ENCODE peak calls at places on chromosomes 7 and 10, in seven cellular contexts. S is stimulated activated CD4-positive, alpha-beta T cell treated with anti-CD3 and anti-CD28 coated beads, Interleukin-4, amount 100 ng/mL, for 1 hour; C is RWPE1; L is Calu3; G is tibial artery; D is NCI-H1092 treated with DMSO at 0.1 percent for 48 hours; F is T-cell. I is an unnamed sample.
A peak's percentile ranks its signal among the peaks of the same experiment; 100 is the strongest.

GRCh38 chr10:52999258-52999657 is 226.7 kb upstream of the MBL2 start:
- DNase-seq in S (no peak), C (no peak), L (no peak), G (no peak), D (no peak), F (no peak), I (no peak)

GRCh38 chr10:113977174-113977573 is 66.5 kb upstream of the ADRB1 start:
- DNase-seq in S (no peak), C (no peak), L (no peak), G (no peak), D (no peak), F (no peak), I (no peak)

GRCh38 chr7:1255083-1255816 is 22.6 kb downstream of the UNCX start:
- DNase-seq in S (no peak), C (no peak), L (no peak), G (no peak), D (no peak), F (no peak), I (no peak)

GRCh38 chr10:125115409-125115808 is 45.0 kb downstream of the CTBP2 start:
- DNase-seq in S (no peak), C (no peak), L (no peak), G (no peak), D (no peak), F (no peak), I (no peak)

GRCh38 chr10:28838908-28839307 is 161.6 kb downstream of the BAMBI start:
- DNase-seq in S (no peak), C (no peak), L (no peak), G (no peak), D (no peak), F (no peak), I (no peak)

GRCh38 chr10:71974489-71975011 is 10.4 kb downstream of the CHST3 start:
- DNase-seq in S (peak; percentile 36), C (peak; percentile 85), L (peak; percentile 66), G (no peak), D (no peak), F (no peak), I (peak; percentile 46)

GRCh38 chr10:72186213-72186612 is 29.6 kb upstream of the ANAPC16 start:
- DNase-seq in S (no peak), C (no peak), L (no peak), G (no peak), D (no peak), F (no peak), I (no peak)

GRCh38 chr10:48742891-48743845 is 58.5 kb downstream of the WDFY4 start:
- DNase-seq in S (no peak), C (no peak), L (no peak), G (no peak), D (no peak), F (no peak), I (no peak)

GRCh38 chr10:87845624-87846377 is 17.5 kb downstream of the KLLN start:
- DNase-seq in S (no peak), C (peak; percentile 57), L (no peak), G (no peak), D (no peak), F (no peak), I (peak; percentile 74)

GRCh38 chr7:39621261-39621660 is 2.1 kb upstream of the RALA start:
- DNase-seq in S (no peak), C (peak; percentile 45), L (no peak), G (no peak), D (no peak), F (no peak), I (peak; percentile 50)

GRCh38 chr10:15737635-15738034 is 17.9 kb upstream of the ITGA8 start:
- DNase-seq in S (no peak), C (no peak), L (no peak), G (no peak), D (no peak), F (no peak), I (no peak)

GRCh38 chr7:17584822-17585221 is 286.4 kb downstream of the AHR start:
- DNase-seq in S (no peak), C (no peak), L (no peak), G (no peak), D (no peak), F (no peak), I (peak; percentile 54)

GRCh38 chr7:21543528-21544302 is 876 bp downstream of the DNAH11 start:
- DNase-seq in S (no peak), C (peak; percentile 18), L (no peak), G (no peak), D (peak; percentile 24), F (no peak), I (no peak)

GRCh38 chr10:78756604-78757442 is 311.9 kb upstream of the ZMIZ1 start:
- DNase-seq in S (peak; percentile 6), C (peak; percentile 98), L (peak; percentile 89), G (peak; percentile 90), D (no peak), F (no peak), I (peak; percentile 84)

GRCh38 chr10:13788701-13789447 is 202.1 kb downstream of the PRPF18 start:
- DNase-seq in S (no peak), C (no peak), L (no peak), G (peak; percentile 79), D (no peak), F (no peak), I (no peak)

GRCh38 chr10:119521443-119522204 is 20.9 kb downstream of the RGS10 start:
- DNase-seq in S (no peak), C (peak; percentile 87), L (no peak), G (no peak), D (no peak), F (no peak), I (no peak)

GRCh38 chr7:108079291-108080057 is 50.7 kb downstream of the LAMB4 start:
- DNase-seq in S (no peak), C (peak; percentile 71), L (peak; percentile 18), G (no peak), D (no peak), F (no peak), I (no peak)

GRCh38 chr10:12353399-12354027 is 4.2 kb downstream of the CAMK1D start:
- DNase-seq in S (no peak), C (no peak), L (no peak), G (no peak), D (no peak), F (no peak), I (no peak)

GRCh38 chr7:47941136-47941844 is 7.0 kb downstream of the PKD1L1 start:
- DNase-seq in S (no peak), C (peak; percentile 77), L (no peak), G (peak; percentile 62), D (no peak), F (no peak), I (no peak)

GRCh38 chr7:7992502-7992901 is 23.9 kb downstream of the GLCCI1 start:
- DNase-seq in S (no peak), C (no peak), L (no peak), G (no peak), D (no peak), F (no peak), I (no peak)

GRCh38 chr7:44466300-44467216 is 23.9 kb downstream of the NUDCD3 start:
- DNase-seq in S (no peak), C (no peak), L (no peak), G (no peak), D (no peak), F (no peak), I (no peak)

GRCh38 chr7:151150388-151150787 is 17.1 kb downstream of the GBX1 start:
- DNase-seq in S (no peak), C (no peak), L (no peak), G (no peak), D (no peak), F (no peak), I (no peak)

GRCh38 chr10:16944081-16944922 is 127.1 kb upstream of the RSU1 start:
- DNase-seq in S (no peak), C (no peak), L (no peak), G (no peak), D (no peak), F (no peak), I (no peak)

GRCh38 chr10:72692897-72693598 is 1.1 kb downstream of the MCU start:
- DNase-seq in S (no peak), C (no peak), L (peak; percentile 11), G (no peak), D (no peak), F (no peak), I (no peak)

GRCh38 chr10:26486985-26487850 is 49.1 kb downstream of the APBB1IP start:
- DNase-seq in S (peak; percentile 46), C (peak; percentile 82), L (peak; percentile 52), G (peak; percentile 60), D (no peak), F (peak; percentile 54), I (no peak)

GRCh38 chr10:106506509-106507265 is 657.8 kb downstream of the SORCS1 start:
- DNase-seq in S (no peak), C (peak; percentile 81), L (no peak), G (no peak), D (no peak), F (no peak), I (peak; percentile 16)

GRCh38 chr10:67772151-67772550 is 65.8 kb downstream of the DNAJC12 start:
- DNase-seq in S (no peak), C (no peak), L (no peak), G (no peak), D (no peak), F (no peak), I (no peak)

GRCh38 chr7:100693312-100694195 is 496 bp downstream of the GIGYF1 start:
- DNase-seq in S (no peak), C (no peak), L (no peak), G (no peak), D (no peak), F (no peak), I (no peak)

I was measured in epithelial cell of prostate.